ENCODE peak calls at places on chromosome 2, in eight cellular contexts. One of them, this sample, is unnamed.

GRCh38 chr2:174336403-174337336 is 1.9 kb downstream of the SP9 start:
- DNase-seq in activated T-cell treated with anti-CD3 and anti-CD28 coated beads, Interleukin-2, amount 50 U/mL, for 24 hours: peak
- DNase-seq in cardiac fibroblast: no peak
- DNase-seq in activated CD4-positive, alpha-beta T cell treated with anti-CD3 and anti-CD28 coated beads, Interleukin-2, amount 50 U/mL, for 1 hour: peak
- DNase-seq in stimulated activated naive CD8-positive, alpha-beta T cell treated with anti-CD3 and anti-CD28 coated beads, Interleukin-15, amount 100 ng/mL, for 72 hours: peak
- DNase-seq in NAMALWA: no peak
- DNase-seq in stomach: no peak
- DNase-seq in NCI-H1436 treated with DMSO at 0.1 percent for 48 hours: no peak
- DNase-seq in this sample: no peak

GRCh38 chr2:60496976-60497375 is 56.5 kb downstream of the BCL11A start:
- DNase-seq in NCI-H1436 treated with DMSO at 0.1 percent for 48 hours: no peak
- DNase-seq in cardiac fibroblast: no peak
- DNase-seq in NAMALWA: no peak
- DNase-seq in activated T-cell treated with anti-CD3 and anti-CD28 coated beads, Interleukin-2, amount 50 U/mL, for 24 hours: no peak
- DNase-seq in stomach: no peak
- DNase-seq in stimulated activated naive CD8-positive, alpha-beta T cell treated with anti-CD3 and anti-CD28 coated beads, Interleukin-15, amount 100 ng/mL, for 72 hours: no peak
- DNase-seq in activated CD4-positive, alpha-beta T cell treated with anti-CD3 and anti-CD28 coated beads, Interleukin-2, amount 50 U/mL, for 1 hour: no peak
- DNase-seq in this sample: no peak

GRCh38 chr2:24353933-24354332 is 6.4 kb downstream of the ITSN2 start:
- DNase-seq in activated T-cell treated with anti-CD3 and anti-CD28 coated beads, Interleukin-2, amount 50 U/mL, for 24 hours: no peak
- DNase-seq in stomach: no peak
- DNase-seq in cardiac fibroblast: no peak
- DNase-seq in NAMALWA: no peak
- DNase-seq in stimulated activated naive CD8-positive, alpha-beta T cell treated with anti-CD3 and anti-CD28 coated beads, Interleukin-15, amount 100 ng/mL, for 72 hours: no peak
- DNase-seq in NCI-H1436 treated with DMSO at 0.1 percent for 48 hours: no peak
- DNase-seq in activated CD4-positive, alpha-beta T cell treated with anti-CD3 and anti-CD28 coated beads, Interleukin-2, amount 50 U/mL, for 1 hour: no peak
- DNase-seq in this sample: no peak

GRCh38 chr2:211967234-211967633 is 571.4 kb downstream of the ERBB4 start:
- DNase-seq in activated CD4-positive, alpha-beta T cell treated with anti-CD3 and anti-CD28 coated beads, Interleukin-2, amount 50 U/mL, for 1 hour: no peak
- DNase-seq in stomach: no peak
- DNase-seq in activated T-cell treated with anti-CD3 and anti-CD28 coated beads, Interleukin-2, amount 50 U/mL, for 24 hours: no peak
- DNase-seq in cardiac fibroblast: no peak
- DNase-seq in stimulated activated naive CD8-positive, alpha-beta T cell treated with anti-CD3 and anti-CD28 coated beads, Interleukin-15, amount 100 ng/mL, for 72 hours: no peak
- DNase-seq in NCI-H1436 treated with DMSO at 0.1 percent for 48 hours: no peak
- DNase-seq in NAMALWA: no peak
- DNase-seq in this sample: no peak

GRCh38 chr2:24174851-24175277 is at the start of gene FAM228A:
- DNase-seq in stomach: no peak
- DNase-seq in cardiac fibroblast: no peak
- DNase-seq in NCI-H1436 treated with DMSO at 0.1 percent for 48 hours: no peak
- DNase-seq in activated T-cell treated with anti-CD3 and anti-CD28 coated beads, Interleukin-2, amount 50 U/mL, for 24 hours: no peak
- DNase-seq in NAMALWA: no peak
- DNase-seq in stimulated activated naive CD8-positive, alpha-beta T cell treated with anti-CD3 and anti-CD28 coated beads, Interleukin-15, amount 100 ng/mL, for 72 hours: no peak
- DNase-seq in activated CD4-positive, alpha-beta T cell treated with anti-CD3 and anti-CD28 coated beads, Interleukin-2, amount 50 U/mL, for 1 hour: no peak
- DNase-seq in this sample: no peak

GRCh38 chr2:197327073-197327775 is 16.6 kb upstream of the ANKRD44 start:
- DNase-seq in stomach: no peak
- DNase-seq in activated T-cell treated with anti-CD3 and anti-CD28 coated beads, Interleukin-2, amount 50 U/mL, for 24 hours: no peak
- DNase-seq in NAMALWA: no peak
- DNase-seq in cardiac fibroblast: no peak
- DNase-seq in NCI-H1436 treated with DMSO at 0.1 percent for 48 hours: no peak
- DNase-seq in stimulated activated naive CD8-positive, alpha-beta T cell treated with anti-CD3 and anti-CD28 coated beads, Interleukin-15, amount 100 ng/mL, for 72 hours: no peak
- DNase-seq in activated CD4-positive, alpha-beta T cell treated with anti-CD3 and anti-CD28 coated beads, Interleukin-2, amount 50 U/mL, for 1 hour: no peak
- DNase-seq in this sample: no peak

GRCh38 chr2:163943403-163944356 is 207.9 kb upstream of the FIGN start:
- DNase-seq in activated T-cell treated with anti-CD3 and anti-CD28 coated beads, Interleukin-2, amount 50 U/mL, for 24 hours: no peak
- DNase-seq in activated CD4-positive, alpha-beta T cell treated with anti-CD3 and anti-CD28 coated beads, Interleukin-2, amount 50 U/mL, for 1 hour: no peak
- DNase-seq in NCI-H1436 treated with DMSO at 0.1 percent for 48 hours: no peak
- DNase-seq in NAMALWA: no peak
- DNase-seq in cardiac fibroblast: no peak
- DNase-seq in stomach: no peak
- DNase-seq in stimulated activated naive CD8-positive, alpha-beta T cell treated with anti-CD3 and anti-CD28 coated beads, Interleukin-15, amount 100 ng/mL, for 72 hours: no peak
- DNase-seq in this sample: no peak

GRCh38 chr2:173590278-173590811 is 235.7 kb downstream of the CDCA7 start:
- DNase-seq in stomach: peak
- DNase-seq in activated T-cell treated with anti-CD3 and anti-CD28 coated beads, Interleukin-2, amount 50 U/mL, for 24 hours: no peak
- DNase-seq in stimulated activated naive CD8-positive, alpha-beta T cell treated with anti-CD3 and anti-CD28 coated beads, Interleukin-15, amount 100 ng/mL, for 72 hours: no peak
- DNase-seq in NAMALWA: no peak
- DNase-seq in cardiac fibroblast: peak
- DNase-seq in NCI-H1436 treated with DMSO at 0.1 percent for 48 hours: peak
- DNase-seq in activated CD4-positive, alpha-beta T cell treated with anti-CD3 and anti-CD28 coated beads, Interleukin-2, amount 50 U/mL, for 1 hour: no peak
- DNase-seq in this sample: no peak

GRCh38 chr2:24613154-24613814 is 122.2 kb downstream of the NCOA1 start:
- DNase-seq in activated CD4-positive, alpha-beta T cell treated with anti-CD3 and anti-CD28 coated beads, Interleukin-2, amount 50 U/mL, for 1 hour: no peak
- DNase-seq in NCI-H1436 treated with DMSO at 0.1 percent for 48 hours: peak
- DNase-seq in NAMALWA: peak
- DNase-seq in stimulated activated naive CD8-positive, alpha-beta T cell treated with anti-CD3 and anti-CD28 coated beads, Interleukin-15, amount 100 ng/mL, for 72 hours: no peak
- DNase-seq in cardiac fibroblast: peak
- DNase-seq in stomach: no peak
- DNase-seq in activated T-cell treated with anti-CD3 and anti-CD28 coated beads, Interleukin-2, amount 50 U/mL, for 24 hours: no peak
- DNase-seq in this sample: peak

GRCh38 chr2:212897296-212897695 is 254.1 kb downstream of the IKZF2 start:
- DNase-seq in activated CD4-positive, alpha-beta T cell treated with anti-CD3 and anti-CD28 coated beads, Interleukin-2, amount 50 U/mL, for 1 hour: no peak
- DNase-seq in cardiac fibroblast: no peak
- DNase-seq in NCI-H1436 treated with DMSO at 0.1 percent for 48 hours: no peak
- DNase-seq in stomach: no peak
- DNase-seq in stimulated activated naive CD8-positive, alpha-beta T cell treated with anti-CD3 and anti-CD28 coated beads, Interleukin-15, amount 100 ng/mL, for 72 hours: no peak
- DNase-seq in NAMALWA: no peak
- DNase-seq in activated T-cell treated with anti-CD3 and anti-CD28 coated beads, Interleukin-2, amount 50 U/mL, for 24 hours: no peak
- DNase-seq in this sample: no peak

GRCh38 chr2:190649798-190650390 is 1.0 kb downstream of the NAB1 start:
- DNase-seq in NCI-H1436 treated with DMSO at 0.1 percent for 48 hours: no peak
- DNase-seq in stimulated activated naive CD8-positive, alpha-beta T cell treated with anti-CD3 and anti-CD28 coated beads, Interleukin-15, amount 100 ng/mL, for 72 hours: no peak
- DNase-seq in cardiac fibroblast: peak
- DNase-seq in activated CD4-positive, alpha-beta T cell treated with anti-CD3 and anti-CD28 coated beads, Interleukin-2, amount 50 U/mL, for 1 hour: no peak
- DNase-seq in stomach: no peak
- DNase-seq in NAMALWA: no peak
- DNase-seq in activated T-cell treated with anti-CD3 and anti-CD28 coated beads, Interleukin-2, amount 50 U/mL, for 24 hours: no peak
- DNase-seq in this sample: no peak

GRCh38 chr2:232239956-232240681 is 138.4 kb upstream of the ALPP start:
- DNase-seq in NCI-H1436 treated with DMSO at 0.1 percent for 48 hours: no peak
- DNase-seq in activated T-cell treated with anti-CD3 and anti-CD28 coated beads, Interleukin-2, amount 50 U/mL, for 24 hours: peak
- DNase-seq in NAMALWA: no peak
- DNase-seq in cardiac fibroblast: peak
- DNase-seq in activated CD4-positive, alpha-beta T cell treated with anti-CD3 and anti-CD28 coated beads, Interleukin-2, amount 50 U/mL, for 1 hour: no peak
- DNase-seq in stimulated activated naive CD8-positive, alpha-beta T cell treated with anti-CD3 and anti-CD28 coated beads, Interleukin-15, amount 100 ng/mL, for 72 hours: peak
- DNase-seq in stomach: no peak
- DNase-seq in this sample: no peak

GRCh38 chr2:55056024-55056521 is 5.8 kb upstream of the RTN4 start:
- DNase-seq in stomach: no peak
- DNase-seq in activated CD4-positive, alpha-beta T cell treated with anti-CD3 and anti-CD28 coated beads, Interleukin-2, amount 50 U/mL, for 1 hour: no peak
- DNase-seq in activated T-cell treated with anti-CD3 and anti-CD28 coated beads, Interleukin-2, amount 50 U/mL, for 24 hours: no peak
- DNase-seq in cardiac fibroblast: peak
- DNase-seq in NCI-H1436 treated with DMSO at 0.1 percent for 48 hours: no peak
- DNase-seq in NAMALWA: no peak
- DNase-seq in stimulated activated naive CD8-positive, alpha-beta T cell treated with anti-CD3 and anti-CD28 coated beads, Interleukin-15, amount 100 ng/mL, for 72 hours: no peak
- DNase-seq in this sample: no peak

GRCh38 chr2:83742117-83742782 is 716.8 kb downstream of the SUCLG1 start:
- DNase-seq in cardiac fibroblast: peak
- DNase-seq in stomach: no peak
- DNase-seq in activated CD4-positive, alpha-beta T cell treated with anti-CD3 and anti-CD28 coated beads, Interleukin-2, amount 50 U/mL, for 1 hour: no peak
- DNase-seq in NAMALWA: no peak
- DNase-seq in NCI-H1436 treated with DMSO at 0.1 percent for 48 hours: no peak
- DNase-seq in activated T-cell treated with anti-CD3 and anti-CD28 coated beads, Interleukin-2, amount 50 U/mL, for 24 hours: no peak
- DNase-seq in stimulated activated naive CD8-positive, alpha-beta T cell treated with anti-CD3 and anti-CD28 coated beads, Interleukin-15, amount 100 ng/mL, for 72 hours: no peak
- DNase-seq in this sample: no peak

GRCh38 chr2:19195681-19196080 is 162.7 kb downstream of the OSR1 start:
- DNase-seq in NAMALWA: no peak
- DNase-seq in cardiac fibroblast: peak
- DNase-seq in stomach: no peak
- DNase-seq in NCI-H1436 treated with DMSO at 0.1 percent for 48 hours: no peak
- DNase-seq in activated CD4-positive, alpha-beta T cell treated with anti-CD3 and anti-CD28 coated beads, Interleukin-2, amount 50 U/mL, for 1 hour: no peak
- DNase-seq in stimulated activated naive CD8-positive, alpha-beta T cell treated with anti-CD3 and anti-CD28 coated beads, Interleukin-15, amount 100 ng/mL, for 72 hours: no peak
- DNase-seq in activated T-cell treated with anti-CD3 and anti-CD28 coated beads, Interleukin-2, amount 50 U/mL, for 24 hours: no peak
- DNase-seq in this sample: no peak

GRCh38 chr2:42832289-42832634 is 39.9 kb upstream of the HAAO start:
- DNase-seq in cardiac fibroblast: no peak
- DNase-seq in activated CD4-positive, alpha-beta T cell treated with anti-CD3 and anti-CD28 coated beads, Interleukin-2, amount 50 U/mL, for 1 hour: no peak
- DNase-seq in activated T-cell treated with anti-CD3 and anti-CD28 coated beads, Interleukin-2, amount 50 U/mL, for 24 hours: no peak
- DNase-seq in NAMALWA: no peak
- DNase-seq in NCI-H1436 treated with DMSO at 0.1 percent for 48 hours: no peak
- DNase-seq in stomach: no peak
- DNase-seq in stimulated activated naive CD8-positive, alpha-beta T cell treated with anti-CD3 and anti-CD28 coated beads, Interleukin-15, amount 100 ng/mL, for 72 hours: no peak
- DNase-seq in this sample: no peak

This sample was measured in GDM1.